ENCODE peak calls at places on chromosomes 1 and 21, in four cellular contexts. One of them, this sample, is unnamed. For H3K27me3, the result is how much of the 10 kb centered on the place peaks cover.

GRCh38 chr1:156616463-156616862 is 2.8 kb upstream of the HAPLN2 start:
- DNase-seq in stomach: no peak
- DNase-seq in transverse colon: no peak
- DNase-seq in HepG2: peak
- DNase-seq in this sample: no peak

GRCh38 chr1:119906927-119907652 is 10.8 kb upstream of the ADAM30 start:
- DNase-seq in stomach: no peak
- DNase-seq in transverse colon: no peak
- DNase-seq in HepG2: no peak
- DNase-seq in this sample: no peak

GRCh38 chr1:57860931-57861600 is 437.2 kb upstream of the DAB1 start:
- DNase-seq in stomach: no peak
- DNase-seq in transverse colon: peak
- DNase-seq in HepG2: no peak
- DNase-seq in this sample: no peak

GRCh38 chr1:163048970-163049680 is 20.0 kb upstream of the RGS4 start:
- DNase-seq in stomach: no peak
- DNase-seq in transverse colon: no peak
- DNase-seq in HepG2: no peak
- DNase-seq in this sample: no peak

GRCh38 chr21:15943009-15943666 is 213.4 kb downstream of the USP25 start:
- DNase-seq in stomach: no peak
- DNase-seq in transverse colon: no peak
- DNase-seq in HepG2: peak
- DNase-seq in this sample: no peak

GRCh38 chr1:8740034-8740449 is 77.4 kb downstream of the RERE start:
- DNase-seq in stomach: no peak
- DNase-seq in transverse colon: no peak
- DNase-seq in HepG2: peak
- DNase-seq in this sample: no peak

GRCh38 chr1:107172450-107172849 is 31.6 kb downstream of the NTNG1 start:
- DNase-seq in stomach: no peak
- DNase-seq in transverse colon: no peak
- DNase-seq in HepG2: no peak
- DNase-seq in this sample: no peak

GRCh38 chr21:44038063-44038462 is 26.0 kb downstream of the TRAPPC10 start:
- DNase-seq in stomach: no peak
- DNase-seq in transverse colon: no peak
- DNase-seq in HepG2: no peak
- DNase-seq in this sample: peak

GRCh38 chr1:109444376-109444775 is 18.1 kb upstream of the PSMA5 start:
- DNase-seq in stomach: no peak
- DNase-seq in transverse colon: no peak
- DNase-seq in HepG2: no peak
- DNase-seq in this sample: no peak

GRCh38 chr1:210262167-210262896 is 29.7 kb downstream of the SERTAD4 start:
- DNase-seq in stomach: no peak
- DNase-seq in transverse colon: no peak
- DNase-seq in HepG2: peak
- DNase-seq in this sample: no peak

GRCh38 chr21:33384851-33385331 is 18.3 kb upstream of the IFNGR2 start:
- DNase-seq in stomach: no peak
- DNase-seq in transverse colon: no peak
- DNase-seq in HepG2: no peak
- DNase-seq in this sample: no peak

GRCh38 chr21:41808094-41808493 is 41.2 kb upstream of the RIPK4 start:
- DNase-seq in stomach: no peak
- DNase-seq in transverse colon: no peak
- DNase-seq in HepG2: no peak
- DNase-seq in this sample: no peak

GRCh38 chr1:150018165-150018564 is 7.6 kb upstream of the OTUD7B start:
- DNase-seq in stomach: no peak
- DNase-seq in transverse colon: no peak
- DNase-seq in HepG2: no peak
- DNase-seq in this sample: no peak

GRCh38 chr1:2526824-2527552 is 592 bp upstream of the PANK4 start:
- DNase-seq in stomach: no peak
- DNase-seq in transverse colon: peak
- DNase-seq in HepG2: no peak
- DNase-seq in this sample: no peak

GRCh38 chr1:179550753-179551682 is 24.7 kb downstream of the NPHS2 start:
- DNase-seq in stomach: no peak
- DNase-seq in transverse colon: no peak
- DNase-seq in HepG2: peak
- DNase-seq in this sample: no peak

GRCh38 chr21:46622226-46622625 is 13.2 kb upstream of the PRMT2 start:
- DNase-seq in stomach: no peak
- DNase-seq in transverse colon: peak
- DNase-seq in HepG2: peak
- DNase-seq in this sample: no peak

GRCh38 chr1:18309552-18310155 is 171.1 kb upstream of the KLHDC7A start:
- DNase-seq in stomach: no peak
- DNase-seq in transverse colon: no peak
- DNase-seq in HepG2: no peak
- DNase-seq in this sample: no peak

GRCh38 chr21:33259428-33259827 is 6.7 kb upstream of the IL10RB start:
- DNase-seq in stomach: no peak
- DNase-seq in transverse colon: no peak
- DNase-seq in HepG2: no peak
- DNase-seq in this sample: no peak

GRCh38 chr1:204278254-204278653 is 64.5 kb upstream of the GOLT1A start:
- DNase-seq in stomach: no peak
- DNase-seq in transverse colon: no peak
- DNase-seq in HepG2: no peak
- DNase-seq in this sample: no peak

GRCh38 chr1:116128669-116129068 is 17.5 kb downstream of the MAB21L3 start:
- DNase-seq in stomach: no peak
- DNase-seq in transverse colon: no peak
- DNase-seq in HepG2: no peak
- DNase-seq in this sample: no peak

GRCh38 chr21:38597436-38597835 is 99.2 kb upstream of the ERG start:
- DNase-seq in stomach: no peak
- DNase-seq in transverse colon: no peak
- DNase-seq in HepG2: no peak
- DNase-seq in this sample: no peak

GRCh38 chr1:58883037-58883887 is 99.4 kb upstream of the JUN start:
- DNase-seq in stomach: peak
- DNase-seq in transverse colon: peak
- DNase-seq in HepG2: peak
- DNase-seq in this sample: peak

GRCh38 chr1:62926681-62927252 is 142.8 kb downstream of the ATG4C start:
- DNase-seq in stomach: no peak
- DNase-seq in transverse colon: no peak
- DNase-seq in HepG2: no peak
- DNase-seq in this sample: no peak

GRCh38 chr1:63774617-63775417 is 1.0 kb downstream of the ROR1 start:
- DNase-seq in stomach: peak
- DNase-seq in transverse colon: peak
- DNase-seq in HepG2: no peak
- DNase-seq in this sample: peak

DNA sequence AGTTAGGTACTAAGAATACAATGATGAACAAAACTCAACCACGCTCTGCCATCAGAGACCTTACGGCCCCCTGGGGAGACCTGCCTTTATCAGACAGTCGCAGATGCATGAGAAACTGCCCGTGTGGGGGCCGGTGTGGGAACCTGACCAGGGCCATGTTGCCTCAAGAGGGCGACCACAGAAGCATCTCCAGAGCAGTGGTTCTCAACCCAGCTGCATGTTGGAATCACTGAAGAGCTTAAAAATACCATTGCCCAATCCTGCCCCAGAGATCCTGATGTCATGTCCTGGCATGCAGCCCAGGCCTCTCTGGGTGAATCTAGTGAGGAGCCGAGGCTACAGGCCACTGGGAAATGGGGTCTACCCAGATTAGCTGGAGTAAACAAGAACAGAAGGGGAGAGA is 108.7 kb downstream of the PRDM2 start:
- DNase-seq in stomach: no peak
- DNase-seq in transverse colon: no peak
- DNase-seq in HepG2: no peak
- DNase-seq in this sample: no peak
- TF ChIP-seq EP300 in stomach: no peak
- TF ChIP-seq EP300 in transverse colon: no peak
- TF ChIP-seq EP300 in HepG2: no peak
- TF ChIP-seq EP300 in this sample: no peak

GRCh38 chr1:11412166-11412565 is 66.8 kb upstream of the DISP3 start:
- DNase-seq in stomach: no peak
- DNase-seq in transverse colon: no peak
- DNase-seq in HepG2: no peak
- DNase-seq in this sample: no peak

GRCh38 chr1:11407301-11407994 is 71.5 kb upstream of the DISP3 start:
- DNase-seq in stomach: no peak
- DNase-seq in transverse colon: no peak
- DNase-seq in HepG2: no peak
- DNase-seq in this sample: no peak

GRCh38 chr1:11406845-11407244 is 72.1 kb upstream of the DISP3 start:
- DNase-seq in stomach: no peak
- DNase-seq in transverse colon: no peak
- DNase-seq in HepG2: no peak
- DNase-seq in this sample: no peak
- H3K27me3 ChIP-seq in stomach: under half
- H3K27me3 ChIP-seq in transverse colon: under half
- H3K27me3 ChIP-seq in HepG2: under half
- H3K27me3 ChIP-seq in this sample: under half

GRCh38 chr1:53947172-53947835 is 1.2 kb downstream of the LRRC42 start:
- DNase-seq in stomach: no peak
- DNase-seq in transverse colon: no peak
- DNase-seq in HepG2: no peak
- DNase-seq in this sample: no peak

GRCh38 chr1:53945433-53946251 is at the start of gene IFT25:
- DNase-seq in stomach: peak
- DNase-seq in transverse colon: peak
- DNase-seq in HepG2: peak
- DNase-seq in this sample: peak

GRCh38 chr1:53948291-53948690 is 2.1 kb downstream of the LRRC42 start:
- DNase-seq in stomach: no peak
- DNase-seq in transverse colon: no peak
- DNase-seq in HepG2: no peak
- DNase-seq in this sample: no peak

GRCh38 chr1:53945183-53945432 is 391 bp downstream of the IFT25 start:
- DNase-seq in stomach: no peak
- DNase-seq in transverse colon: no peak
- DNase-seq in HepG2: no peak
- DNase-seq in this sample: no peak

DNA sequence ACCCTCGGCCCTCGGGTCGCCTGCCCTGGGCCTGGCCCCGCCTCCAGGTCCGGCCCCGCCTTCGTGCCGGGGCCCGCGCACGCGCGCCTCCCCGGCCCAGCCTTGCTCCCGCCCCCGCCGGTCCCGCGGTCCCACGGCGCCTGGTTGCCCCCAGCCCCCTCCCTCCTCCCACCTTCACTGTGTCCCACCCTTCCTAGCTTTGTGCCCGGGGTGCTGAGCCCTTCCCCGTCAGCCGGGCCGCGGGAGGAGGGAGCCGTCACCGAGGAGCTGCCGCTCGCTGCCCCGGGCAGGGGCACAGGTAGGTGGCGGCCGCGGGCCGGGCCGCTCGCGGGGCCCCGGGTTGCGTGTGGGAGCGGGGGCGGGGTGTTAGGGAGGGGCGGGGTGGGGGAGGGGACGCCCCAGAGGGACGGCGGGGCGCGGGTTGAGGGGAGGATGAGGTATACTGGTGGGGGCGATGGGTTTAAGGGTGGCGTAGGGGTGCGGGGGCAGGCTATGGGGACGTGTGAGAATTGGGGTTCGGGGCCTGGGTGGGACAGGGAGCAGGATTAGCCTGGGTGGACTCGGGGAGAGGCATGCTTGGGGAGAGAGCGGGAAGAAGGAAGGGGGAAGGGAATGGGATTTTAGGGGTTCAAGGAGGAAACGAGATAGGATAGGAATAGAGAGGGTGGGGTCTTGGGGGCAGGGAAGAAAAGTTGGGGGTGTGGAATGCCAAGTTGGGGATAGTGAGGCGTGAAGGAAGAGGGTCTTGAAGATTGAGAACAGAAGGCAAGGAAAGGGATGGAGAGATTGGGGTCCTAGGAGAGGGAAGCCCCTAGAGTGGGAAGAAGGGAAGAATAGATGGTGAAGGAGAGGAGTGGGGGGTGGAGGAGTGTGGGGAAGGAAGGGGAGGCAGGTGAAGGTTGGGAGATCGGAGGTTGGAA is at the start of gene LRRC42:
- DNase-seq in stomach: no peak
- DNase-seq in transverse colon: no peak
- DNase-seq in HepG2: no peak
- DNase-seq in this sample: no peak
- TF ChIP-seq POLR2AphosphoS5 in stomach: no peak
- TF ChIP-seq POLR2AphosphoS5 in transverse colon: no peak
- TF ChIP-seq POLR2AphosphoS5 in HepG2: no peak
- TF ChIP-seq POLR2AphosphoS5 in this sample: no peak

GRCh38 chr1:11880911-11881748 is 22.4 kb upstream of the NPPB start:
- DNase-seq in stomach: no peak
- DNase-seq in transverse colon: no peak
- DNase-seq in HepG2: no peak
- DNase-seq in this sample: peak
- TF ChIP-seq EP300 in stomach: peak
- TF ChIP-seq EP300 in transverse colon: no peak
- TF ChIP-seq EP300 in HepG2: no peak
- TF ChIP-seq EP300 in this sample: no peak

GRCh38 chr21:45568383-45568782 is 26.1 kb upstream of the SLC19A1 start:
- DNase-seq in stomach: no peak
- DNase-seq in transverse colon: no peak
- DNase-seq in HepG2: no peak
- DNase-seq in this sample: no peak
- H3K27me3 ChIP-seq in stomach: under half
- H3K27me3 ChIP-seq in transverse colon: under half
- H3K27me3 ChIP-seq in HepG2: under half
- H3K27me3 ChIP-seq in this sample: under half

GRCh38 chr1:234963180-234963903 is 165.3 kb downstream of the TOMM20 start:
- DNase-seq in stomach: peak
- DNase-seq in transverse colon: peak
- DNase-seq in HepG2: peak
- DNase-seq in this sample: peak
- TF ChIP-seq POLR2AphosphoS5 in stomach: peak
- TF ChIP-seq POLR2AphosphoS5 in transverse colon: peak
- TF ChIP-seq POLR2AphosphoS5 in HepG2: peak
- TF ChIP-seq POLR2AphosphoS5 in this sample: peak